ENCODE peak calls at places on chromosomes 16 and 17, in five cellular contexts. One of them, this sample, is unnamed.

GRCh38 chr17:14301279-14301760 is 439 bp downstream of the HS3ST3B1 start:
- DNase-seq in fibroblast of the conjunctiva: no peak
- DNase-seq in MCF 10A: no peak
- DNase-seq in stromal cell of bone marrow: no peak
- DNase-seq in fibroblast of lung: peak; percentile 42
- DNase-seq in this sample: no peak

GRCh38 chr17:17054636-17055035 is 12.4 kb downstream of the MPRIP start:
- DNase-seq in fibroblast of the conjunctiva: no peak
- DNase-seq in MCF 10A: no peak
- DNase-seq in stromal cell of bone marrow: no peak
- DNase-seq in fibroblast of lung: no peak
- DNase-seq in this sample: no peak

GRCh38 chr16:88617268-88618031 is 20.9 kb upstream of the IL17C start:
- DNase-seq in fibroblast of the conjunctiva: no peak
- DNase-seq in MCF 10A: no peak
- DNase-seq in stromal cell of bone marrow: no peak
- DNase-seq in fibroblast of lung: no peak
- DNase-seq in this sample: peak; percentile 78

GRCh38 chr17:78342438-78343098 is 17.3 kb downstream of the SOCS3 start:
- DNase-seq in fibroblast of the conjunctiva: peak; percentile 77
- DNase-seq in MCF 10A: peak; percentile 91
- DNase-seq in stromal cell of bone marrow: peak; percentile 95
- DNase-seq in fibroblast of lung: peak; percentile 96
- DNase-seq in this sample: peak; percentile 62

GRCh38 chr16:79419148-79419547 is 181.4 kb downstream of the MAF start:
- DNase-seq in fibroblast of the conjunctiva: no peak
- DNase-seq in MCF 10A: no peak
- DNase-seq in stromal cell of bone marrow: no peak
- DNase-seq in fibroblast of lung: no peak
- DNase-seq in this sample: no peak

GRCh38 chr17:30921544-30922196 is at the start of gene ADAP2:
- DNase-seq in fibroblast of the conjunctiva: no peak
- DNase-seq in MCF 10A: no peak
- DNase-seq in stromal cell of bone marrow: no peak
- DNase-seq in fibroblast of lung: peak; percentile 22
- DNase-seq in this sample: peak; percentile 62

GRCh38 chr16:50644730-50645129 is 36.4 kb downstream of the SNX20 start:
- DNase-seq in fibroblast of the conjunctiva: peak; percentile 12
- DNase-seq in MCF 10A: peak; percentile 28
- DNase-seq in stromal cell of bone marrow: peak; percentile 6
- DNase-seq in fibroblast of lung: peak; percentile 36
- DNase-seq in this sample: no peak

GRCh38 chr17:32277284-32277683 is 11.7 kb downstream of the RHBDL3 start:
- DNase-seq in fibroblast of the conjunctiva: no peak
- DNase-seq in MCF 10A: no peak
- DNase-seq in stromal cell of bone marrow: no peak
- DNase-seq in fibroblast of lung: peak; percentile 46
- DNase-seq in this sample: no peak

GRCh38 chr17:77540975-77541374 is 400.2 kb downstream of the SEC14L1 start:
- DNase-seq in fibroblast of the conjunctiva: no peak
- DNase-seq in MCF 10A: no peak
- DNase-seq in stromal cell of bone marrow: no peak
- DNase-seq in fibroblast of lung: no peak
- DNase-seq in this sample: no peak

GRCh38 chr17:16250635-16251034 is 33.6 kb downstream of the PIGL start:
- DNase-seq in fibroblast of the conjunctiva: peak; percentile 51
- DNase-seq in MCF 10A: peak; percentile 48
- DNase-seq in stromal cell of bone marrow: no peak
- DNase-seq in fibroblast of lung: peak; percentile 60
- DNase-seq in this sample: no peak

GRCh38 chr17:66190738-66191606 is 961 bp downstream of the CEP112 start:
- DNase-seq in fibroblast of the conjunctiva: no peak
- DNase-seq in MCF 10A: peak; percentile 70
- DNase-seq in stromal cell of bone marrow: peak; percentile 39
- DNase-seq in fibroblast of lung: peak; percentile 84
- DNase-seq in this sample: peak; percentile 23

GRCh38 chr16:25747160-25747758 is 55.5 kb downstream of the HS3ST4 start:
- DNase-seq in fibroblast of the conjunctiva: no peak
- DNase-seq in MCF 10A: peak; percentile 0
- DNase-seq in stromal cell of bone marrow: no peak
- DNase-seq in fibroblast of lung: no peak
- DNase-seq in this sample: no peak

GRCh38 chr16:66091462-66091861 is 275.0 kb upstream of the CDH5 start:
- DNase-seq in fibroblast of the conjunctiva: peak; percentile 49
- DNase-seq in MCF 10A: no peak
- DNase-seq in stromal cell of bone marrow: no peak
- DNase-seq in fibroblast of lung: no peak
- DNase-seq in this sample: no peak

This sample was measured in colonic mucosa.